ENCODE peak calls at places on chromosomes 16 and 17, in six cellular contexts. U is fibroblast of mammary gland, O is ovary, C is astrocyte of the spinal cord, N is brain microvascular endothelial cell, S is pancreas. J is an unnamed sample.
A peak's percentile ranks its signal among the peaks of the same experiment; 100 is the strongest.

GRCh38 chr16:89700649-89701424 is 668 bp downstream of the SPATA2L start:
- DNase-seq in U (no peak), O (peak; percentile 67), C (peak; percentile 35), N (no peak), S (peak; percentile 83), J (no peak)

GRCh38 chr17:77959926-77960521 is 1.5 kb downstream of the TNRC6C start:
- DNase-seq in U (peak; percentile 32), O (no peak), C (peak; percentile 38), N (no peak), S (no peak), J (no peak)

GRCh38 chr16:4059969-4060368 is 56.3 kb downstream of the ADCY9 start:
- DNase-seq in U (no peak), O (no peak), C (no peak), N (no peak), S (no peak), J (no peak)

GRCh38 chr17:9837551-9838471 is 12.1 kb downstream of the GLP2R start:
- DNase-seq in U (peak; percentile 96), O (peak; percentile 46), C (peak; percentile 64), N (peak; percentile 9), S (no peak), J (peak; percentile 49)

GRCh38 chr16:68387301-68387700 is 61.0 kb downstream of the SMPD3 start:
- DNase-seq in U (no peak), O (no peak), C (no peak), N (no peak), S (no peak), J (no peak)

GRCh38 chr17:6701719-6702118 is 11.4 kb downstream of the SLC13A5 start:
- DNase-seq in U (peak; percentile 28), O (no peak), C (no peak), N (peak; percentile 11), S (no peak), J (no peak)

GRCh38 chr16:6732166-6732565 is 600.5 kb upstream of the RBFOX1 start:
- DNase-seq in U (no peak), O (no peak), C (no peak), N (no peak), S (no peak), J (no peak)

GRCh38 chr17:30352247-30352814 is 18.5 kb upstream of the TMIGD1 start:
- DNase-seq in U (no peak), O (no peak), C (no peak), N (no peak), S (no peak), J (no peak)

GRCh38 chr16:11391576-11391975 is 46.3 kb downstream of the RMI2 start:
- DNase-seq in U (no peak), O (no peak), C (no peak), N (no peak), S (peak; percentile 94), J (no peak)

GRCh38 chr16:48180868-48181480 is 25.2 kb upstream of the ABCC12 start:
- DNase-seq in U (no peak), O (no peak), C (no peak), N (no peak), S (no peak), J (no peak)

GRCh38 chr16:67922740-67923139 is 8.9 kb downstream of the CTRL start:
- DNase-seq in U (no peak), O (no peak), C (no peak), N (no peak), S (no peak), J (no peak)

GRCh38 chr16:10383626-10384025 is 2.2 kb upstream of the ATF7IP2 start:
- DNase-seq in U (no peak), O (no peak), C (no peak), N (no peak), S (no peak), J (no peak)

GRCh38 chr16:77767211-77767610 is 21.2 kb upstream of the VAT1L start:
- DNase-seq in U (peak; percentile 18), O (no peak), C (peak; percentile 29), N (no peak), S (no peak), J (no peak)

DNA sequence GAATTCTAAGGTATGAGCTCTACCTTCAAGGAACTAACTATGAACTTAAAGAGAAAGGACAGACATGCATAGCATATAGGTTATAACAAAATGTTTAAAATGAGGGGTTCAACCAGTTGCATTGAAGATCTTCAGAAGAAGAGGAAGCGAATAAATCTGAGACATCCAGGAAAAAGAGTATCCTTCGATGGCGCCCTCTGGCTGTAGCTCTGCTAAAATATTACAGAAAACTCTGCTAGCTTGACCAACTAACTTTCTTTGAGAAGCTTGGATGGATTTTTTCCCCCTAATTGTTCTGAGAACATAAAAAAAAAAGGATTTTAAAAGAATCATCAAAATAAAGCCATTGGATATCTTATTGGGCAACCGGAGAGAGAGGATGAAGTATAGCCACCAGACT is 659.9 kb upstream of the SOX9 start:
- DNase-seq in U (peak; percentile 45), O (no peak), C (peak; percentile 46), N (peak; percentile 61), S (no peak), J (no peak)
- TF ChIP-seq CTCF in U (peak; percentile 52), O (no peak), C (peak; percentile 41), N (peak; percentile 71), S (peak; percentile 27), J (peak; percentile 57)

GRCh38 chr16:86642084-86642483 is 63.7 kb downstream of the FOXL1 start:
- DNase-seq in U (no peak), O (no peak), C (no peak), N (no peak), S (no peak), J (no peak)

GRCh38 chr16:86639354-86639753 is 61.0 kb downstream of the FOXL1 start:
- DNase-seq in U (no peak), O (no peak), C (no peak), N (no peak), S (no peak), J (no peak)

GRCh38 chr16:86640265-86640843 is 62.0 kb downstream of the FOXL1 start:
- DNase-seq in U (no peak), O (no peak), C (no peak), N (no peak), S (no peak), J (no peak)

GRCh38 chr16:86647561-86647960 is 69.2 kb downstream of the FOXL1 start:
- DNase-seq in U (no peak), O (no peak), C (no peak), N (no peak), S (no peak), J (no peak)

DNA sequence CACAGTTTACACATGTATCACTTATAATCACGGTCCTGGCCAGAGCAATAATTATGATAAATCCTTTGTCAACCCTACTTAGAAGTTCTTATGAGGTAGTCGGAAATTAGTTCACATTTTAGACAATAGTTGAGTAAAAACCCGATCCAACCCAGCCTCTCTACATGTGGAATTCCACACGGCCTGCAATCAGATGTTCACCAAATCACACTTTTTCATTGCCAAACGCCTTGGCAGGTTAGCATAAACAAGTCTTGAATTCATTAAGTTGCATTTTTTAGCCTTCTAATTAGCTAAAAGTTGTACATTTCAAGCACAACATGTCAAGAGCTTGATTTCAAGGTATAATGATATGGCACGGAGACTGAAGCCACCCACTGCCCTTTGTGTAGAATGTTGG is 65.3 kb downstream of the FOXL1 start:
- DNase-seq in U (no peak), O (no peak), C (no peak), N (no peak), S (no peak), J (no peak)
- H3K4me3 ChIP-seq in U (no peak overlapping the region), O (no peak overlapping the region), C (no peak overlapping the region), N (no peak overlapping the region), S (no peak overlapping the region), J (no peak overlapping the region)

GRCh38 chr16:21584817-21585216 is 14.6 kb upstream of the METTL9 start:
- DNase-seq in U (no peak), O (no peak), C (no peak), N (no peak), S (no peak), J (no peak)
- TF ChIP-seq CTCF in U (no peak), O (no peak), C (no peak), N (no peak), S (no peak), J (no peak)

GRCh38 chr17:75875940-75876189 is 2.5 kb downstream of the TRIM47 start:
- DNase-seq in U (no peak), O (no peak), C (no peak), N (no peak), S (no peak), J (no peak)

GRCh38 chr17:75876190-75876937 is 2.0 kb downstream of the TRIM47 start:
- DNase-seq in U (no peak), O (peak; percentile 58), C (no peak), N (no peak), S (peak; percentile 74), J (no peak)

GRCh38 chr17:75873587-75874322 is 4.6 kb downstream of the TRIM47 start:
- DNase-seq in U (no peak), O (no peak), C (no peak), N (no peak), S (no peak), J (no peak)

GRCh38 chr17:75874323-75875181 is 3.8 kb downstream of the TRIM47 start:
- DNase-seq in U (no peak), O (no peak), C (no peak), N (no peak), S (no peak), J (no peak)

GRCh38 chr17:75875182-75875939 is 3.0 kb downstream of the TRIM47 start:
- DNase-seq in U (no peak), O (peak; percentile 71), C (no peak), N (no peak), S (no peak), J (no peak)
- H3K4me3 ChIP-seq in U (no peak overlapping the region), O (no peak overlapping the region), C (no peak overlapping the region), N (no peak overlapping the region), S (no peak overlapping the region), J (no peak overlapping the region)

GRCh38 chr17:18004901-18005305 is 32.2 kb downstream of the DRC3 start:
- DNase-seq in U (no peak), O (no peak), C (no peak), N (no peak), S (no peak), J (no peak)
- TF ChIP-seq CTCF in U (peak; percentile 24), O (no peak), C (peak; percentile 40), N (peak; percentile 60), S (no peak), J (peak; percentile 10)

GRCh38 chr16:50940275-50940854 is 198.5 kb downstream of the CYLD start:
- DNase-seq in U (no peak), O (no peak), C (no peak), N (no peak), S (peak; percentile 81), J (no peak)
- H3K4me3 ChIP-seq in U (no peak overlapping the region), O (no peak overlapping the region), C (no peak overlapping the region), N (no peak overlapping the region), S (no peak overlapping the region), J (no peak overlapping the region)

GRCh38 chr17:39923836-39924690 is 3.3 kb downstream of the ORMDL3 start:
- DNase-seq in U (peak; percentile 65), O (no peak), C (peak; percentile 17), N (peak; percentile 13), S (no peak), J (no peak)
- TF ChIP-seq CTCF in U (peak; percentile 30), O (no peak), C (peak; percentile 36), N (peak; percentile 71), S (no peak), J (no peak)

DNA sequence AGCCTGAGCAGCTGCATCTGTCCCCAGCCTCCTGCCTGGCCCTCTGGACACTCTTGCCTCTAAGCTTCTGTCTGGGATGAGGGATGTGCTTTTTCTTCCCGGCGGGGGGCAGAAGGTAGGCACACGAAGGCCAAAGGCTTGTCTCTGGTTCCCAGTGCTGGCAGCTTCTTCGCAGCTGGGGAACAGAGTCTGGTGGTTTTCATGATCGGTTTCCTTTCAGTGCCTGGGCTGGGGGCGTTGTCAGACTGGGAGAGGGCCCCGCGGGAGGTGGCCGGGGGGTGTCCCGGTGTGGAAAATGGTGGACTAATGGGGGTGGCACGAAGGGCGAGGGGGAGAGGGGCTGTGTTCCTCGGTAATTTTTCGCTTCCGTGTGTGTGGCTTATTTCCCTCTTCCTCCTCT is 988 bp downstream of the RAP1GAP2 start:
- DNase-seq in U (no peak), O (no peak), C (no peak), N (no peak), S (no peak), J (no peak)
- H3K4me3 ChIP-seq in U (no peak overlapping the region), O (no peak overlapping the region), C (no peak overlapping the region), N (no peak overlapping the region), S (no peak overlapping the region), J (no peak overlapping the region)

J was measured in BJ.